ENCODE peak calls at places on chromosomes 6 and 20, in eight cellular contexts. S is Peyer's patch, D is neural crest cell, Y is heart right ventricle, R is GM13977, O is MCF 10A, W is heart left ventricle, U is endothelial cell. H is an unnamed sample.

GRCh38 chr20:20457392-20458126 is 89.7 kb downstream of the INSM1 start:
- DNase-seq in S (no peak), D (no peak), Y (no peak), R (no peak), O (peak), W (no peak), U (no peak), H (no peak)

GRCh38 chr20:57264151-57264792 is 2.2 kb downstream of the BMP7 start:
- DNase-seq in S (no peak), D (no peak), Y (no peak), R (no peak), O (no peak), W (no peak), U (no peak), H (no peak)

GRCh38 chr6:35055906-35056305 is 85.2 kb downstream of the TCP11 start:
- DNase-seq in S (no peak), D (no peak), Y (no peak), R (no peak), O (no peak), W (no peak), U (no peak), H (no peak)

GRCh38 chr20:36604952-36605308 is 649 bp upstream of the RAB5IF start:
- DNase-seq in S (peak), D (no peak), Y (peak), R (peak), O (peak), W (peak), U (no peak), H (no peak)

GRCh38 chr6:10528170-10528981 is 7.2 kb downstream of the GCNT2 start:
- DNase-seq in S (peak), D (no peak), Y (no peak), R (peak), O (peak), W (no peak), U (no peak), H (no peak)

GRCh38 chr6:31620586-31621319 is at the start of gene PRRC2A:
- DNase-seq in S (peak), D (peak), Y (peak), R (peak), O (no peak), W (peak), U (peak), H (peak)

GRCh38 chr6:116779569-116780164 is 14.1 kb upstream of the FAM162B start:
- DNase-seq in S (no peak), D (no peak), Y (no peak), R (no peak), O (peak), W (no peak), U (no peak), H (no peak)

GRCh38 chr6:89281779-89282246 is 33.3 kb downstream of the GABRR2 start:
- DNase-seq in S (peak), D (peak), Y (no peak), R (peak), O (peak), W (no peak), U (peak), H (no peak)

GRCh38 chr6:15205321-15205720 is 40.5 kb upstream of the JARID2 start:
- DNase-seq in S (no peak), D (no peak), Y (no peak), R (no peak), O (no peak), W (no peak), U (no peak), H (no peak)

GRCh38 chr20:53578492-53579222 is 15.0 kb downstream of the ZNF217 start:
- DNase-seq in S (peak), D (peak), Y (peak), R (peak), O (peak), W (peak), U (peak), H (no peak)

GRCh38 chr20:53579581-53580375 is 13.9 kb downstream of the ZNF217 start:
- DNase-seq in S (peak), D (no peak), Y (no peak), R (no peak), O (peak), W (no peak), U (no peak), H (peak)

GRCh38 chr20:53581444-53582311 is 12.0 kb downstream of the ZNF217 start:
- DNase-seq in S (peak), D (no peak), Y (no peak), R (no peak), O (no peak), W (no peak), U (no peak), H (peak)

GRCh38 chr20:53579266-53579580 is 14.4 kb downstream of the ZNF217 start:
- DNase-seq in S (peak), D (no peak), Y (no peak), R (no peak), O (no peak), W (no peak), U (no peak), H (no peak)

DNA sequence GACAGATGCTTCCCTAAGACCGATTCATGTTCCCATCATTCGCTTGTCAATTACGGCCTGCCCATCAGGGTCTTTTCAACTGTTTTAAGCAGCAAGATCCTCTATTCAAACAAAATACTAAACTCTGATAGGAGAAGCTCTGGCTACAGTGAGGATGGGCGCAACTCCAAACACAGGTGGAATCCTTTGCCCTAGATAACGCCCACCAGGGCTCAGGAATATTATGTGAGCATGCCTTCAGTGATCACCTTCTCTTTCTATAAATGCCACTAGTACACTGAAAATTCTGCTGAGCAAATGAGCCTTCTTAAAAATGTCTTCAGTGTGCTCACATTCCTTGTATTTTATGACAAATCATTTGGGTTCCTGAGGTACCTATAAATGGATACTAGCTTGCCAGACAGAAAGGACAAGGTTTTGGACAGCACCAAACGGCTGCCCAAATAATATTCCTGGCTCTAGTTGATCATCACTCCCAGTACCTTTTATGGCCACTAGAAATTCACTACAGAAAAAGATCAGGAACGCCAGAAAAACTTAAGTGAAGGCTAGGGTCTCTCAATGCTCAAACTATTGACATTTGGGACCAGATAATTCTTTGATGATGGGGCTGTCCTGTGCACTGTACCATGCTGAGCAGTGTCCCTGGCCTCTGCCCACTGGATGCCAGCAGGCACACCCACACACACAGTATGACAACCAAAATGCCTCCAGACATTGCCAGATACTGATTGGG is 13.1 kb downstream of the ZNF217 start:
- DNase-seq in S (peak), D (no peak), Y (no peak), R (no peak), O (no peak), W (no peak), U (no peak), H (no peak)
- TF ChIP-seq CTCF in S (no peak), D (peak), Y (no peak), R (no peak), O (no peak), W (no peak), U (no peak), H (peak)

GRCh38 chr6:152423216-152424103 is 213.7 kb downstream of the SYNE1 start:
- DNase-seq in S (no peak), D (no peak), Y (no peak), R (no peak), O (no peak), W (no peak), U (no peak), H (no peak)
- TF ChIP-seq CTCF in S (no peak), D (no peak), Y (no peak), R (no peak), O (no peak), W (no peak), U (no peak), H (no peak)

DNA sequence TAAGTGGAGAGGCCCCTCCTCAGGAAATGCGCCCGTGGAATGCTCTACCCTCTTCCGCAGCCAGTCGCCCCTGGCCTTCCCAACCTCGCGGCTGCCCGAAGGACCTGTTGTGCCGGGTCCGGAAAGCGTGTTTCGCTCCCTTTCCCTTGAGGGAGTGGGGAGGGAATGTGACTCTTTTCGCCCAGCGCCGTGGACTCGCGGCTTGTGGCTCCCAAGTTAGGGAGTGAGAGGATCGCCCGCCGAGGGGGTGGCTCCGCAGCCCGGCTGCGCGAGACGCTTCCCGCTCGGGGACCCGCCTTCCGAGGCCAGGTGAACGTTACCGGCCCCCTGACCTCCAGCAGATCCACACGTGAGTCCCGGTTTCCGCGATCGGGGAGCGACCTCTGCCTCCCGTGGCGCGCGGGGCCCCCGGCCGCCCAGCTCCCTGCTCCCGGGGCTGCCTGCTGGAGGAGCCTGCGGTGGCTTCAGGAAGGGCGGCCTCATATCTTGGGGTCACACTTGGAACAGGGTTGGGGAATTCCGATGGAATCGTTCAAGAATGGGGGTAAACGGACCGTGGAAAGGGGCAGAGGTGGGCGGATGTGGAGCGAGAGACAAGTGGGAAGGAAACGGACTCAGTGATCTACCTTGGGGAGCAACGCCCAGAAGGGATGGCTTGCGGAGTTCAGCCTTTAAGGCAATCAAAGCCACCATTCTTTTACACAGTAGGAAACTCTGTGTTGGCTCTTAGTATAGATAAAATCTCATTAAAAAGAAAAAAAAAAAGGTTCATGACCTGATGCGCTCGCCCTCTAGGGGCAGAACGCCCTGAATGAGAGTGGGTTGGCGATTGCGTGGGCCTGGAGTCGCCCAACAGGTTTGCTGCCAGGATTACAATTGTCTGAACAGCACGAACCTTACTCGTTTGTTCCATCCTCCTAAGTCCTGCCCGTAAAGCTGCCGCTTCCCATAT is 887 bp downstream of the TPD52L1 start:
- DNase-seq in S (peak), D (peak), Y (no peak), R (peak), O (peak), W (peak), U (peak), H (peak)
- TF ChIP-seq CTCF in S (peak), D (peak), Y (no peak), R (peak), O (peak), W (peak), U (peak), H (peak)

DNA sequence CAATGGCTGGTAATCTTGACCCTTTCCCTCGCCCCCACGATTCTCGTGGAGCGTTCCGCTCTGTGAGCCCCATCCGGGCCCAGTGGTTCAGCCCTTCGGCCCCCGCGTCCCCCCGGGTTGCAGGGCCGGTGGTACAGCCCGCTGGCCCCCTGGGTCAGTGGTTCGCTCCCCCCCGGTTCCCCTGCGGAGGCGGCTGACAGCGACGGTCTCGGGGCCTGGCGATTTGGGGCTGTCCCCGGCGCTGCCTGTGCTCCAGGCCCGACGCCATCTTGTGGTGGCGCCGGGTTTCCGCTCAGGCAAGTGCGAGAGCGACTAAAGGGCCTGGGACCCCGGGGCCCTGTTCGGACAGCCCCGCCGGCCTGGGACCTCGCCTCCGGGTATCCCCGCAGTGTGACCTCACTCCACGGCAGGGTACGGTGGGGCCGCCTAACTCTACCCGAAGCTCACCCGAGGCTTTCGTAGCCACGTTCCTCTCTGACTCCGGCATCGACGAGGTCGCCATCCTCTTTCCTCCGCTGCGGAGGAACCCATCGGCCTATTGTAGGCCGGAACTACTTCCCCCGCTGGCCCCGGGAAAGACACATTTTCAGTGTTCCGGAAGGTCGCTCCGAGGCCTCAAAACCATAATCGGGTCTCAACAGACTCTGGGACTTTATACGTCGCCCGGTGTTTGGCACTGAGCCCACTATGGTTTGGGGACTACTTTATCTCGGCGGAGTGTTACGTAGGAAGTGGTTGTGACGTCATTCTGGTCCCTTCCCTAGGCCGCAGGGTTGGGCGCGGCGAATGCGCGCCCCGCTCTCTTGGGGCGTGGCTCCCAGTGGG is at the start of gene ZNF335:
- DNase-seq in S (peak), D (peak), Y (peak), R (peak), O (peak), W (peak), U (peak), H (peak)
- TF ChIP-seq CTCF in S (peak), D (no peak), Y (peak), R (no peak), O (no peak), W (peak), U (peak), H (peak)

GRCh38 chr6:138229663-138230194 is 11.4 kb upstream of the PBOV1 start:
- DNase-seq in S (no peak), D (no peak), Y (no peak), R (no peak), O (no peak), W (no peak), U (no peak), H (no peak)

GRCh38 chr6:138229072-138229471 is 10.8 kb upstream of the PBOV1 start:
- DNase-seq in S (no peak), D (no peak), Y (no peak), R (no peak), O (no peak), W (no peak), U (no peak), H (no peak)

GRCh38 chr6:138234363-138234762 is 16.1 kb upstream of the PBOV1 start:
- DNase-seq in S (no peak), D (no peak), Y (no peak), R (no peak), O (peak), W (no peak), U (no peak), H (no peak)

GRCh38 chr6:138230759-138231398 is 12.6 kb upstream of the PBOV1 start:
- DNase-seq in S (no peak), D (no peak), Y (no peak), R (no peak), O (no peak), W (no peak), U (no peak), H (no peak)

GRCh38 chr6:138231399-138231886 is 13.2 kb upstream of the PBOV1 start:
- DNase-seq in S (no peak), D (no peak), Y (no peak), R (no peak), O (no peak), W (no peak), U (no peak), H (no peak)
- TF ChIP-seq CTCF in S (no peak), D (no peak), Y (no peak), R (no peak), O (no peak), W (no peak), U (no peak), H (no peak)

DNA sequence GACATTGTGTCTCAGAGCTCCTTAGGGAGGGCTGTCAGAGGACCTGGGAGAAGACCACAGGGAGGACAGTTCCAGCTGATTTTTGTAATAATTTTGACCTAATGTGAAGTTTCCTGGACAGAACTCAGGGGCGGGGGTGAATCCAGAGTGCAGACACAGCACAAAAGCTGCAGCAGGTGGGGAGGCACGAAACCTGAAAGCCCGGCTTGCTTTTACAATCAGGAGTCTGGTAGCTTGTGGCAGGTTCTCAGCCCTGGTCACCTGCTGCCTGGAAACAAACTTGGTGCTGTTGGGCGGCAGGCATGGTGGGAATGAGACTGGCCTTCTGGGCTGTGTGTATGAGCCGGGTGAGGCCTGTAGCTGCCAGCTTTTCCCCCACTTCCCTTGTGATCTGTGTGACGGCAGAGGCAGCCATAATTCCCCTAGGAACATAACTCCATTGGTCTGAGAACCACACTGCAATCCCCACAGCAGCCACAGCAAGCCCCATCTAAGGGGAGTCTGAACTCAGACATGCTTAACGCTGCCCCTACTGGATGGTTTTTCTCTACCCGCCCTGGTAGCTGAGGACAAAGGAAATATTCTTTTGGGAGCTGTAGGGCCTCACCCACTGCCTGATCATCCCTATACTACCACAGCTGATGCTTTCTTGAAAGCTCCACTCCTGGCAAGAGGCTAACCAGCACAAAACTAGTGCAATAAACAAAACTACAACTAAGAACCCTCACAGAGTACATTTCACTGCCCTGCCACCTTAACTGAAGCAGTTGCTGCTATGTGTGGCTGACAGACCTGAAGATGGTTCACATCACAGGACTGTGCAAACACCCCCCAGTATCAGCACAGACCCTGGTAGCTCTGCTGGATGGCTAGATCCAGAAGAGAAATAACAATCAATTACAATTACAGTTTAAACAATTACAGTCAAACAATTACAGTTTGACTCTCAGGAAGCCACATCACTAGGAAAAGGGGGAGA is 1055.1 kb upstream of the GJE1 start:
- DNase-seq in S (no peak), D (peak), Y (no peak), R (peak), O (peak), W (no peak), U (peak), H (no peak)
- TF ChIP-seq CTCF in S (peak), D (peak), Y (no peak), R (peak), O (no peak), W (no peak), U (no peak), H (no peak)

GRCh38 chr6:16776394-16777017 is 15.2 kb upstream of the ATXN1 start:
- DNase-seq in S (no peak), D (no peak), Y (no peak), R (no peak), O (no peak), W (no peak), U (no peak), H (no peak)
- TF ChIP-seq CTCF in S (no peak), D (peak), Y (no peak), R (no peak), O (no peak), W (no peak), U (no peak), H (peak)

GRCh38 chr6:40536442-40536841 is 50.7 kb downstream of the LRFN2 start:
- DNase-seq in S (no peak), D (peak), Y (no peak), R (no peak), O (no peak), W (no peak), U (peak), H (no peak)
- TF ChIP-seq CTCF in S (no peak), D (peak), Y (no peak), R (no peak), O (no peak), W (no peak), U (peak), H (no peak)